ENCODE peak calls at places on chromosomes 16 and 17, in six cellular contexts. One of them, this sample, is unnamed.

GRCh38 chr17:71334041-71334781 is 786.6 kb upstream of the SOX9 start:
- DNase-seq in cardiac fibroblast: no peak
- DNase-seq in GM06990: no peak
- DNase-seq in stomach: no peak
- DNase-seq in GM23338: peak
- DNase-seq in foreskin fibroblast: peak
- DNase-seq in this sample: no peak

GRCh38 chr16:87384162-87384999 is 805 bp upstream of the FBXO31 start:
- DNase-seq in GM23338: peak
- DNase-seq in cardiac fibroblast: no peak
- DNase-seq in foreskin fibroblast: peak
- DNase-seq in GM06990: no peak
- DNase-seq in stomach: peak
- DNase-seq in this sample: no peak

GRCh38 chr16:8925455-8925854 is 38.3 kb downstream of the USP7 start:
- DNase-seq in cardiac fibroblast: no peak
- DNase-seq in GM06990: no peak
- DNase-seq in foreskin fibroblast: no peak
- DNase-seq in GM23338: no peak
- DNase-seq in stomach: no peak
- DNase-seq in this sample: no peak

GRCh38 chr16:47503936-47504335 is 42.8 kb downstream of the PHKB start:
- DNase-seq in GM06990: no peak
- DNase-seq in foreskin fibroblast: peak
- DNase-seq in GM23338: no peak
- DNase-seq in cardiac fibroblast: no peak
- DNase-seq in stomach: no peak
- DNase-seq in this sample: peak

GRCh38 chr17:43931062-43931571 is 11.2 kb downstream of the PPY start:
- DNase-seq in foreskin fibroblast: no peak
- DNase-seq in GM23338: no peak
- DNase-seq in cardiac fibroblast: no peak
- DNase-seq in stomach: no peak
- DNase-seq in GM06990: no peak
- DNase-seq in this sample: no peak

GRCh38 chr16:85449195-85449884 is 163.8 kb upstream of the GSE1 start:
- DNase-seq in cardiac fibroblast: no peak
- DNase-seq in GM06990: no peak
- DNase-seq in foreskin fibroblast: no peak
- DNase-seq in stomach: peak
- DNase-seq in GM23338: no peak
- DNase-seq in this sample: no peak

GRCh38 chr16:6862058-6862457 is 470.6 kb upstream of the RBFOX1 start:
- DNase-seq in stomach: no peak
- DNase-seq in GM06990: no peak
- DNase-seq in foreskin fibroblast: no peak
- DNase-seq in GM23338: no peak
- DNase-seq in cardiac fibroblast: no peak
- DNase-seq in this sample: no peak

GRCh38 chr16:30342751-30343490 is 12.2 kb downstream of the CD2BP2 start:
- DNase-seq in foreskin fibroblast: no peak
- DNase-seq in cardiac fibroblast: no peak
- DNase-seq in GM23338: no peak
- DNase-seq in GM06990: no peak
- DNase-seq in stomach: no peak
- DNase-seq in this sample: no peak

GRCh38 chr16:84369938-84370627 is 1.7 kb downstream of the ATP2C2 start:
- DNase-seq in GM23338: peak
- DNase-seq in foreskin fibroblast: no peak
- DNase-seq in GM06990: no peak
- DNase-seq in stomach: no peak
- DNase-seq in cardiac fibroblast: no peak
- DNase-seq in this sample: no peak

GRCh38 chr17:60819447-60820130 is 141.9 kb downstream of the BCAS3 start:
- DNase-seq in foreskin fibroblast: no peak
- DNase-seq in stomach: no peak
- DNase-seq in cardiac fibroblast: no peak
- DNase-seq in GM23338: peak
- DNase-seq in GM06990: no peak
- DNase-seq in this sample: no peak

GRCh38 chr16:77450790-77451487 is 16.1 kb upstream of the ADAMTS18 start:
- DNase-seq in foreskin fibroblast: no peak
- DNase-seq in GM06990: no peak
- DNase-seq in stomach: no peak
- DNase-seq in cardiac fibroblast: no peak
- DNase-seq in GM23338: no peak
- DNase-seq in this sample: no peak

GRCh38 chr16:11411059-11411550 is 65.8 kb downstream of the RMI2 start:
- DNase-seq in stomach: no peak
- DNase-seq in cardiac fibroblast: no peak
- DNase-seq in GM06990: no peak
- DNase-seq in GM23338: no peak
- DNase-seq in foreskin fibroblast: no peak
- DNase-seq in this sample: no peak

GRCh38 chr16:86553356-86553755 is 1.7 kb downstream of the MTHFSD start:
- DNase-seq in GM06990: no peak
- DNase-seq in GM23338: peak
- DNase-seq in cardiac fibroblast: no peak
- DNase-seq in stomach: no peak
- DNase-seq in foreskin fibroblast: no peak
- DNase-seq in this sample: no peak

GRCh38 chr16:970766-971581 is at the start of gene LMF1:
- DNase-seq in stomach: peak
- DNase-seq in cardiac fibroblast: peak
- DNase-seq in GM06990: peak
- DNase-seq in foreskin fibroblast: peak
- DNase-seq in GM23338: peak
- DNase-seq in this sample: peak

GRCh38 chr16:674968-675883 is at the start of gene RHBDL1:
- DNase-seq in cardiac fibroblast: peak
- DNase-seq in stomach: no peak
- DNase-seq in GM06990: no peak
- DNase-seq in GM23338: peak
- DNase-seq in foreskin fibroblast: no peak
- DNase-seq in this sample: no peak

GRCh38 chr16:5604770-5605169 is 507.2 kb upstream of the EEF2KMT start:
- DNase-seq in GM06990: no peak
- DNase-seq in stomach: no peak
- DNase-seq in cardiac fibroblast: no peak
- DNase-seq in foreskin fibroblast: no peak
- DNase-seq in GM23338: peak
- DNase-seq in this sample: no peak

GRCh38 chr17:286571-286970 is 66.0 kb downstream of the RPH3AL start:
- DNase-seq in foreskin fibroblast: no peak
- DNase-seq in GM23338: no peak
- DNase-seq in GM06990: no peak
- DNase-seq in cardiac fibroblast: no peak
- DNase-seq in stomach: no peak
- DNase-seq in this sample: no peak

GRCh38 chr16:27718136-27718766 is 168.3 kb downstream of the KATNIP start:
- DNase-seq in stomach: no peak
- DNase-seq in foreskin fibroblast: no peak
- DNase-seq in cardiac fibroblast: no peak
- DNase-seq in GM06990: no peak
- DNase-seq in GM23338: no peak
- DNase-seq in this sample: no peak

GRCh38 chr16:50273888-50274770 is 7.8 kb downstream of the ADCY7 start:
- DNase-seq in stomach: no peak
- DNase-seq in cardiac fibroblast: no peak
- DNase-seq in foreskin fibroblast: no peak
- DNase-seq in GM06990: peak
- DNase-seq in GM23338: no peak
- DNase-seq in this sample: no peak

DNA sequence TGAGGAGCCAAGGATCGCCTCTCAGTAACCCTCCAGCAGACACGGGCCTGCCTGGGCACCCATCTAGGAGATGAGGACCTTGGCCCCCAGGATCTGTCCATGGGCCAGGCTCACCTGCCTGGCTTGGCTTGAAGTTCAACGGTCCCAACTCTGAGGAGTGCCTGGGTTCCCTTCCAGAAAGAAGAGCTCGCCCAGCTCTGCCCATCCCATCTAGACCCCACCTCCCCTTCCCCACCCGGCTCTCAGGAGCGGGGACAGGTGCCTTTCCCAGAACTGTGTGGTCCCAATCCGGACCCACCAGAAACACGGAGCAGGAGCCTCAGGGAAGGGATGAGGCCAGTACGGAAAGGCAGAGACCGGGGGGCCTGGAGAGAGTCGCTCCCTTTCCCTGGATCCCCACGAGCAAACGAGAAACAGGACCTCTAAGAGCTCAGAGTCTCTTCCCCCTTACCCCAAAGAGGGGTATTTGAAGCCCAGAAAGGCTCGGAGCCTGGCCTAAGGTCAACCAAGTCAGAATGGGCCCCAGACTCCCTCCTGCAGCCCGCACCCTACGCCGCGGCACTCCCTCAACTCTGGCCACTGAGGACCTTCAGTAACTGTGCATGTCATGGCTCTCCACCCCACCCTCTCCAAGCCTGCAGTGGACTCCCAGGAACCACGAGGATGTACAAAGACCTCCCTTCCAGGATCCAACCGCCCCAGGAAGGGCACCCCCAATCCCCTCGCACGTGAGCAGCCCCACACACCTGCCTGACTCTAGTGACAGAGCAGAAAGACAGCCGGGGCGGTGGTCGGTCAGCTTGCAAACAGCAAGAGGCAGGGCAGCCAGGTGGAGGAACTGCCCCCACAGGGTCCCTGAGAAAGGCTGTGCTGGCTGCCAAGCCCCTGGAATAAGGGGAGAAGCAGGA is 5.4 kb downstream of the CLUH start:
- DNase-seq in GM23338: no peak
- DNase-seq in GM06990: no peak
- DNase-seq in stomach: no peak
- DNase-seq in foreskin fibroblast: no peak
- DNase-seq in cardiac fibroblast: no peak
- DNase-seq in this sample: no peak
- H3K4me3 ChIP-seq in GM23338: no peak
- H3K4me3 ChIP-seq in GM06990: no peak
- H3K4me3 ChIP-seq in stomach: no peak
- H3K4me3 ChIP-seq in foreskin fibroblast: no peak
- H3K4me3 ChIP-seq in cardiac fibroblast: no peak
- H3K4me3 ChIP-seq in this sample: no peak

GRCh38 chr16:22816475-22816874 is 2.5 kb downstream of the HS3ST2 start:
- DNase-seq in stomach: no peak
- DNase-seq in GM23338: no peak
- DNase-seq in cardiac fibroblast: no peak
- DNase-seq in GM06990: no peak
- DNase-seq in foreskin fibroblast: no peak
- DNase-seq in this sample: no peak
- H3K4me3 ChIP-seq in stomach: no peak
- H3K4me3 ChIP-seq in GM23338: no peak
- H3K4me3 ChIP-seq in cardiac fibroblast: no peak
- H3K4me3 ChIP-seq in GM06990: no peak
- H3K4me3 ChIP-seq in foreskin fibroblast: no peak
- H3K4me3 ChIP-seq in this sample: no peak

DNA sequence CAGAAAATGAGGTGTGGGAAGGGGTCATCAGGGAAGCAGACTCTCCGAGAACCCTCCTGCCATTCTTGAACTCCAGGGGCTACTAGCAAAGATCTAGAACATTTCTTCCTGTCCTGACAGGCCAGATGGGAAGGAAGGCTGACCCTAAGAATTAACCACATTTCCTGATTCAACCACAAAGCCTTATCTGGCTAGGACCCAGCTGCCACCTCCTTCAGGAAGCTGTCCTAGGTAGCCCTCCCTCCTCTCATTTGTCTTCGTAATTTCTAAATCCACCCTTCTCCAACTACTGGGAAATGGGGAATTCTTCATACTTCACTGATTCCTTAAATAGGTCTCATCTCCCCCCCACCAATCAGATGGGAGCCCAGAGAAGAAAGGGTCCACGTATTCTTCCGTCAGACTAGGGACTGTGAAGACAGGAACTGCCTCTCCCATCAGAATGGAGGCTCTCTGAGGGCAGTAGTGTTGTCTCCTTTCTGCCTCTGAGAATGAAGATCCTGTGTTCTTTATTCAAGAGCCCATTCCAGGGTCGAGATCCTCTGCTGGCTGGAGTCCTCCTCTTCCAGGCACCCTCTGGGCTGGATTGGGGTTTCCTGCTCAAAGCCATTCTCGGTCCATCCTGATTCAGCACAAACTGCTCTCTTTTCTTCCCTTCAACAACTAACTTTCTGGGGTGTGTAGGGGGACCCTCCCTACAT is 2.1 kb downstream of the SAMD14 start:
- DNase-seq in GM23338: peak
- DNase-seq in cardiac fibroblast: no peak
- DNase-seq in stomach: no peak
- DNase-seq in GM06990: no peak
- DNase-seq in foreskin fibroblast: no peak
- DNase-seq in this sample: no peak
- H3K4me3 ChIP-seq in GM23338: peak
- H3K4me3 ChIP-seq in cardiac fibroblast: no peak
- H3K4me3 ChIP-seq in stomach: no peak
- H3K4me3 ChIP-seq in GM06990: no peak
- H3K4me3 ChIP-seq in foreskin fibroblast: no peak
- H3K4me3 ChIP-seq in this sample: no peak

DNA sequence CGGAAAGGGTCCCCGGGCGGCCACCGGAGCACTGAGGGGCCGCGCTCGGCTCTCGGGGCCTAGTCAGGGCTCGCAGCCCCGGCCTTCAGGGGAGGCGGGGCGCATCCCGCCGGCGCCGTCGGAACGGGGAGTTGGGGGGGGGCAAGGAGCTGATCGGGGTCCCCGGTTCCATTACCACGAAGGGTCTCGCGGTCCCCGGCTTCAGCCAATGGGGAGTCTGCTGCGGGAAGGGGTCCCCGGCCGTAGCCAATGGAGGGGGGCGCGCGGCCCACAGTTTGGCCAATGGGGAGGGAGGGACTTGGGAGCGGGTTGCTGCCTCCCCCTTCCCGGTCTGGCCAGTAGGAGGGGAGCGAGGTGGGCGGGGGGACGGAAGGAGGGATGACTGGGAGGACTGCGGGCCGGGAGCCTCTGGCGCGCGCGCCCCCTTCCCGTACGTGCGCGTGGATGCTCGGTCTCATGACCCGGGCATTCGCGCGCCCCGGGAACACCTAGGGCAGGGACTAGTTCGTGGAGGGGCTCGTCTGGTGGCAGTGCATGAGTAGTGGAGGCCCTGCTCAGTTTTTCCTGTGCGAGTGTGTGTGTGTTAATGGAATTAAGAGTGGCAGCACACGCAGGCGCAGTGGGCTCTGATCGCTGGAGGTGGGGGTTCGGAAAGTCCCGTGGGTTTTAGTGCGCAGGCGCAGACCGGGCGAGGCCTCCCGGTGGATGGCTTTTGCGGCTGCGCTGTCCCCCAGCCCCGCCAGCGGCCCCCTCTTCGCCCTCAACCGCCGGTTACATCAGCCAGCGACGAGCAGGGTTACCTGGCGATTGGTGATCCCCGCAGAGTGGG is 1.1 kb downstream of the ATXN2L start:
- DNase-seq in cardiac fibroblast: peak
- DNase-seq in GM06990: peak
- DNase-seq in foreskin fibroblast: peak
- DNase-seq in GM23338: peak
- DNase-seq in stomach: peak
- DNase-seq in this sample: peak
- H3K4me3 ChIP-seq in cardiac fibroblast: peak
- H3K4me3 ChIP-seq in GM06990: peak
- H3K4me3 ChIP-seq in foreskin fibroblast: peak
- H3K4me3 ChIP-seq in GM23338: peak
- H3K4me3 ChIP-seq in stomach: peak
- H3K4me3 ChIP-seq in this sample: peak

GRCh38 chr16:71526111-71526998 is at the start of gene CHST4:
- DNase-seq in GM23338: peak
- DNase-seq in stomach: no peak
- DNase-seq in foreskin fibroblast: peak
- DNase-seq in GM06990: no peak
- DNase-seq in cardiac fibroblast: peak
- DNase-seq in this sample: no peak
- H3K4me3 ChIP-seq in GM23338: peak
- H3K4me3 ChIP-seq in stomach: no peak
- H3K4me3 ChIP-seq in foreskin fibroblast: no peak
- H3K4me3 ChIP-seq in GM06990: peak
- H3K4me3 ChIP-seq in cardiac fibroblast: no peak
- H3K4me3 ChIP-seq in this sample: no peak